ENCODE peak calls at places on chromosomes 1 and 21, in nine cellular contexts. J is tibial nerve, K is cardiac muscle cell, Q is glutamatergic neuron, P is heart left ventricle, W is heart right ventricle, S is body of pancreas, A is ovary, D is GM23338. C is an unnamed sample.

GRCh38 chr1:20426923-20427322 is 59.1 kb downstream of the CAMK2N1 start:
- DNase-seq in J (no peak), K (peak; percentile 81), Q (no peak), P (no peak), W (no peak), S (no peak), A (no peak), D (no peak), C (peak; percentile 52)

GRCh38 chr1:85616011-85616705 is 35.6 kb downstream of the CCN1 start:
- DNase-seq in J (no peak), K (peak; percentile 31), Q (no peak), P (no peak), W (no peak), S (no peak), A (no peak), D (no peak), C (no peak)

GRCh38 chr21:45560106-45561021 is 18.1 kb upstream of the SLC19A1 start:
- DNase-seq in J (no peak), K (no peak), Q (no peak), P (peak; percentile 12), W (no peak), S (no peak), A (no peak), D (no peak), C (no peak)

GRCh38 chr1:31639543-31639942 is 5.1 kb downstream of the PEF1 start:
- DNase-seq in J (no peak), K (peak; percentile 76), Q (no peak), P (no peak), W (no peak), S (no peak), A (no peak), D (no peak), C (no peak)

GRCh38 chr1:197252981-197253380 is 15.1 kb upstream of the CRB1 start:
- DNase-seq in J (no peak), K (no peak), Q (no peak), P (no peak), W (no peak), S (no peak), A (no peak), D (peak; percentile 47), C (no peak)

GRCh38 chr1:114126696-114127095 is 27.0 kb downstream of the SYT6 start:
- DNase-seq in J (no peak), K (no peak), Q (no peak), P (no peak), W (no peak), S (no peak), A (no peak), D (no peak), C (no peak)

GRCh38 chr21:45788635-45789506 is 145.3 kb downstream of the PCBP3 start:
- DNase-seq in J (no peak), K (no peak), Q (no peak), P (no peak), W (no peak), S (no peak), A (no peak), D (no peak), C (no peak)

GRCh38 chr1:28507247-28507645 is 1.4 kb downstream of the RCC1 start:
- DNase-seq in J (no peak), K (peak; percentile 46), Q (no peak), P (no peak), W (no peak), S (no peak), A (no peak), D (no peak), C (no peak)

GRCh38 chr1:192575499-192576189 is at the start of gene RGS1:
- DNase-seq in J (peak; percentile 34), K (no peak), Q (no peak), P (peak; percentile 21), W (no peak), S (peak; percentile 13), A (no peak), D (peak; percentile 8), C (no peak)

GRCh38 chr1:21491483-21492170 is 17.6 kb upstream of the ALPL start:
- DNase-seq in J (no peak), K (peak; percentile 62), Q (no peak), P (peak; percentile 35), W (peak; percentile 65), S (no peak), A (no peak), D (no peak), C (no peak)

GRCh38 chr21:46124926-46125845 is 27.3 kb downstream of the COL6A2 start:
- DNase-seq in J (no peak), K (no peak), Q (peak; percentile 26), P (peak; percentile 17), W (peak; percentile 5), S (peak; percentile 3), A (peak; percentile 39), D (no peak), C (no peak)

GRCh38 chr1:8733463-8733862 is 84.0 kb downstream of the RERE start:
- DNase-seq in J (no peak), K (no peak), Q (no peak), P (no peak), W (no peak), S (peak; percentile 29), A (no peak), D (peak; percentile 57), C (no peak)

GRCh38 chr1:26538480-26539412 is 9.2 kb downstream of the RPS6KA1 start:
- DNase-seq in J (no peak), K (peak; percentile 64), Q (peak; percentile 41), P (no peak), W (peak; percentile 24), S (peak; percentile 63), A (no peak), D (peak; percentile 78), C (no peak)

GRCh38 chr1:6956488-6957159 is 171.4 kb downstream of the CAMTA1 start:
- DNase-seq in J (no peak), K (no peak), Q (no peak), P (no peak), W (no peak), S (no peak), A (no peak), D (peak; percentile 81), C (no peak)

GRCh38 chr1:79204774-79205173 is 198.2 kb upstream of the ADGRL4 start:
- DNase-seq in J (no peak), K (no peak), Q (no peak), P (no peak), W (no peak), S (no peak), A (no peak), D (no peak), C (no peak)

DNA sequence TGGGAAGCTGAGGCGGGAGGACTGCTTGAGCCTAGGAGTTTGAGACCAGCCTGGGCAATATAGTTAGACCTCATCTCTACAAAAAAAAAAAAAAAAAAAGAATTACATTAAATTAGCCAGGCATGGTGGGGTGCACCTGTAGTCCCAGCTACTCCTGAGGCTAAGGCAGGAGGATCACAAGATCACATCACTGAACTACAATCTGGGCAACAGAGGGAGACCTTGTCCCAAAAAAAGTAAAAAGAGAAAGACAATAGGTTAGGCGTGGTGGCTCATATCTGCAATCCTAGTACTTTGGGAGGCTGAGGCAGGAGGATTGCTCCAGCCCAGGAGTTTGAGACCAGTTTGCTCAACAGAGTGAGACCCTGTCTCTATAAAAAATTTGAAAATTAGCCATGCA is 130.3 kb downstream of the TIAM1 start:
- DNase-seq in J (no peak), K (no peak), Q (no peak), P (no peak), W (no peak), S (no peak), A (no peak), D (no peak), C (no peak)
- TF ChIP-seq CTCF in J (no peak), K (no peak), Q (no peak), P (no peak), W (no peak), S (no peak), A (no peak), D (peak; percentile 47), C (peak; percentile 7)

DNA sequence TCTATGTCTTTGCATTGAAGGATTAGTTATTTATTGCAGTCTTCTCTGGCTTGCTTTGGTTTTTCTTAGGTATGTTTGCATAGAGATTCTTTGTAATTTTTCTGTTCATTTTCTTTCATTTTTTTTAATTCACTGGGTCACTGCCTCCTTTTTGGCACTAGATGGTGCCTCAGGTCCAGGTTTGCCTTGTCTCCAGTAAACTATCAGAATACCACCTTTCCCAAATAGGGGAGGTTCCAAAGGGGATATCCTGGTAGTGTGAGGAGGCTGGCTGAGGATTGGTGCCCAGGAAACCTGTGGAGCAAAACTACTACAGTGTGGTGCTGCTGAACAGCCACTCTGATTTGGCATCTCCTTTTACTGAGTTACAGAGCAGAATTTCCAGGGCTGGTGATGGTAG is 257.1 kb downstream of the KCTD3 start:
- DNase-seq in J (no peak), K (peak; percentile 27), Q (no peak), P (no peak), W (no peak), S (no peak), A (no peak), D (peak; percentile 79), C (no peak)
- TF ChIP-seq CTCF in J (no peak), K (peak; percentile 44), Q (peak; percentile 33), P (no peak), W (no peak), S (peak; percentile 22), A (no peak), D (peak; percentile 82), C (peak; percentile 50)

GRCh38 chr21:33894736-33895288 is 20.8 kb downstream of the ATP5PO start:
- DNase-seq in J (peak; percentile 74), K (peak; percentile 94), Q (peak; percentile 87), P (peak; percentile 77), W (peak; percentile 81), S (peak; percentile 72), A (peak; percentile 77), D (peak; percentile 95), C (peak; percentile 38)

GRCh38 chr21:33895356-33895755 is 20.2 kb downstream of the ATP5PO start:
- DNase-seq in J (no peak), K (no peak), Q (no peak), P (no peak), W (no peak), S (no peak), A (no peak), D (no peak), C (no peak)

GRCh38 chr21:33893917-33894316 is 21.7 kb downstream of the ATP5PO start:
- DNase-seq in J (no peak), K (no peak), Q (no peak), P (no peak), W (no peak), S (no peak), A (no peak), D (no peak), C (no peak)

GRCh38 chr21:33890187-33890586 is 25.4 kb downstream of the ATP5PO start:
- DNase-seq in J (no peak), K (no peak), Q (no peak), P (no peak), W (no peak), S (no peak), A (no peak), D (no peak), C (no peak)

GRCh38 chr21:33892853-33893252 is 22.8 kb downstream of the ATP5PO start:
- DNase-seq in J (no peak), K (no peak), Q (peak; percentile 24), P (no peak), W (no peak), S (no peak), A (no peak), D (peak; percentile 93), C (no peak)
- TF ChIP-seq CTCF in J (no peak), K (no peak), Q (no peak), P (no peak), W (no peak), S (no peak), A (no peak), D (peak; percentile 69), C (no peak)

DNA sequence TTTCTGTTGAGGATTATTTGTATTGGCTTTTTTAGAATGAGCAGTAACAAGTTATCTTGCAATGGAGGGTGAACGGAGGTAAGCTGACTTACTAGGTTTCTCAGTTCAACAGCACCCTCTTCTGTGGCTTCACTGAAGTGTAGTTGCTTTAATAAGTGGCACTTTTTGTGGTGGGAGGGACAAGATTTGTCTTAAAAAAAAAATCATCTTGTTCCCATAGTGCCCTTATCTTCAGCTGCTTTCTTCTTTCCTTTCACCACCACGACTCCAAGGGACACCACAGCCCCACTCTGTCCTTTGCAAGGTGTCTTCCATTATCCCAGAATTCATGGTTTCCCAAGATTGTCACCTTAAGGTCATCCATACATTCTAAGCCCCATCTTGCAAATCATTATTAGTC is 92.9 kb downstream of the PIGK start:
- DNase-seq in J (peak; percentile 32), K (peak; percentile 84), Q (no peak), P (no peak), W (peak; percentile 17), S (peak; percentile 8), A (peak; percentile 15), D (peak; percentile 81), C (peak; percentile 15)
- TF ChIP-seq CTCF in J (peak; percentile 49), K (peak; percentile 68), Q (peak; percentile 40), P (peak; percentile 35), W (peak; percentile 50), S (peak; percentile 51), A (no peak), D (peak; percentile 84), C (peak; percentile 71)

C was measured in BJ.